ENCODE peak calls at places on chromosome 9, in four cellular contexts. K, N, P and T are unnamed samples.
A peak's percentile ranks its signal among the peaks of the same experiment; 100 is the strongest.

GRCh38 chr9:114909657-114910056 is 20.7 kb downstream of the TNFSF8 start:
- DNase-seq in P (no peak), K (no peak), N (no peak), T (no peak)

GRCh38 chr9:86097510-86098224 is 1.7 kb downstream of the GOLM1 start:
- DNase-seq in K (no peak), N (no peak), P (no peak), T (no peak)

GRCh38 chr9:76664120-76664519 is 100.1 kb upstream of the PCA3 start:
- DNase-seq in P (no peak), K (no peak), N (no peak), T (no peak)

GRCh38 chr9:124698265-124698664 is 72.8 kb downstream of the NR6A1 start:
- DNase-seq in K (peak; percentile 76), N (peak; percentile 92), P (peak; percentile 57), T (no peak)

GRCh38 chr9:70293214-70293613 is 34.4 kb downstream of the SMC5 start:
- DNase-seq in K (no peak), N (no peak), P (no peak), T (no peak)

GRCh38 chr9:106305428-106306133 is 557.4 kb upstream of the ZNF462 start:
- DNase-seq in P (no peak), K (no peak), N (no peak), T (no peak)

GRCh38 chr9:116984111-116984510 is 297.0 kb downstream of the TRIM32 start:
- DNase-seq in N (no peak), P (no peak), K (no peak), T (no peak)

GRCh38 chr9:133712221-133713100 is 25.7 kb downstream of the SARDH start:
- DNase-seq in N (no peak), K (no peak), P (no peak), T (no peak)

GRCh38 chr9:3732077-3733038 is 206.6 kb upstream of the RFX3 start:
- DNase-seq in P (peak; percentile 81), N (peak; percentile 72), K (peak; percentile 88), T (peak; percentile 83)

GRCh38 chr9:92350740-92351133 is 25.0 kb downstream of the CENPP start:
- DNase-seq in K (no peak), N (no peak), P (no peak), T (no peak)

GRCh38 chr9:8106362-8106761 is 306.8 kb upstream of the DMAC1 start:
- DNase-seq in P (no peak), N (no peak), K (no peak), T (no peak)

GRCh38 chr9:130640681-130641080 is 23.7 kb upstream of the PRDM12 start:
- DNase-seq in K (no peak), P (no peak), N (no peak), T (no peak)

GRCh38 chr9:112894031-112894430 is 3.4 kb upstream of the SLC46A2 start:
- DNase-seq in P (no peak), K (peak; percentile 60), N (peak; percentile 74), T (no peak)

GRCh38 chr9:76988941-76989340 is 30.5 kb upstream of the FOXB2 start:
- DNase-seq in N (no peak), P (no peak), K (no peak), T (no peak)

GRCh38 chr9:122039213-122039612 is 53.9 kb downstream of the TTLL11 start:
- DNase-seq in N (no peak), K (no peak), P (no peak), T (no peak)

GRCh38 chr9:121680236-121680635 is 28.8 kb downstream of the DAB2IP start:
- DNase-seq in N (no peak), P (no peak), K (no peak), T (no peak)

GRCh38 chr9:9100070-9100469 is 1300.5 kb upstream of the DMAC1 start:
- DNase-seq in K (no peak), P (no peak), N (no peak), T (no peak)

GRCh38 chr9:91898451-91899433 is 51.3 kb downstream of the ROR2 start:
- DNase-seq in K (peak; percentile 47), N (no peak), P (peak; percentile 38), T (peak; percentile 97)

GRCh38 chr9:114033397-114034103 is 44.5 kb downstream of the AMBP start:
- DNase-seq in N (no peak), P (peak; percentile 61), K (no peak), T (peak; percentile 48)

GRCh38 chr9:130756460-130757152 is 63.0 kb downstream of the EXOSC2 start:
- DNase-seq in P (peak; percentile 41), N (no peak), K (no peak), T (no peak)

GRCh38 chr9:129875687-129876395 is 40.6 kb downstream of the USP20 start:
- DNase-seq in P (no peak), N (no peak), K (no peak), T (no peak)

GRCh38 chr9:16725066-16725465 is 145.4 kb downstream of the BNC2 start:
- DNase-seq in P (no peak), N (no peak), K (no peak), T (no peak)
- H3K4me1 ChIP-seq in P (peaks cover 33% of the 10 kb centered on the region), N (peaks cover 9% of the 10 kb centered on the region), K (peaks cover 69% of the 10 kb centered on the region), T (no peaks in the 10 kb centered on the region)

GRCh38 chr9:126623314-126623666 is 9.6 kb downstream of the LMX1B start:
- DNase-seq in K (no peak), N (no peak), P (no peak), T (no peak)
- TF ChIP-seq EZH2 in K (no peak), N (no peak), P (no peak), T (no peak)

DNA sequence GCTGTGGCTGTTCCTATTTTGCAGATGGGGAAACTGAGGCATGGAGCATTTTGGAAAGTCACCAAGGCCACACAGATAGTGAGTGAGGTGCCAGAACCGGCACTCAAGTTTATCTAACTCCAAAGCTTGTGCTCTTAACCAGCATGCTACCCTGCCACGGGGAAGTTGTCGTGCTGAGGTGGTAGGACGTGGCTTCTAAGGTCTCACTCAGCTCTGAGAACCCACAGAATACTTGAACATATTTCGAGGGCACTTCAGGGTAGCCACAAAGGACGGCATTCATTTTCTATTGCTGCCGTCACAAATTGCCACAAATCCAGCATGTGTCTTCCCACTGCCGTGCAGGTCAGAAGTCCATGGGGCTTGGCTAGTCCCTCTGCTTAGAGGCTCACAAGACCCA is 116.7 kb downstream of the OLFM1 start:
- DNase-seq in N (no peak), P (no peak), K (no peak), T (no peak)
- H3K9me3 ChIP-seq in N (peaks cover 33% of the 10 kb centered on the region), P (no peaks in the 10 kb centered on the region), K (no peaks in the 10 kb centered on the region), T (no peaks in the 10 kb centered on the region)

DNA sequence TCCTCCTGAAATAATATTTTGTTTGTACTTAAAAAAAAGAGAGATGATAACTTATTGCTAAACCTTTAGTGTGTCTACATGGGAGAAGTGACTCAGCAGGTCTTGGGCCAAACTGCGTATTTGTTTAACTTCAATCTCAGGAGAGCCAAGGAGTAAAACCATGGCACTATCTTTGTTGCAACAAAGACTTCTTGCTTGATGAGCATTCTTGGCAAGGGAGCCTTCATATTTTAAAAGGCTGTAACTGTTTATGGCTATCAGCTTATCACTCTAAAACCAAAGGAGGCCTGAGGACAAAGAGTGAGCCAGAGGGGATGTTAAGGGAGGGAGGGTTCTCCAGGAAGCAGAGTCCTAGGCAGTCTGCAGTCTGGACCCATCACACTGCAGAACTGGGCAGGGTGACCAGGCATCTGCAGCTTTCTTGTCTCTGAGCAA is 216.2 kb upstream of the S1PR3 start:
- DNase-seq in N (peak; percentile 82), P (no peak), K (peak; percentile 94), T (no peak)
- H3K4me1 ChIP-seq in N (peaks cover 45% of the 10 kb centered on the region), P (peaks cover 39% of the 10 kb centered on the region), K (peaks cover 58% of the 10 kb centered on the region), T (peaks cover 62% of the 10 kb centered on the region)